ENCODE peak calls at places on chromosomes 12 and 14, in six cellular contexts. One of them, this sample, is unnamed.

GRCh38 chr12:114895822-114896221 is 211.8 kb upstream of the TBX3 start:
- DNase-seq in effector memory CD8-positive, alpha-beta T cell: no peak
- DNase-seq in stimulated activated CD4-positive, alpha-beta T cell treated with anti-CD3 and anti-CD28 coated beads, Interleukin-2, amount 100 ng/mL, for 48 hours: no peak
- DNase-seq in OCI-LY7: no peak
- DNase-seq in choroid plexus epithelial cell: peak
- DNase-seq in activated B cell treated with CpG ODN at 0.5 μM for 24 hours: no peak
- DNase-seq in this sample: no peak

GRCh38 chr14:74492413-74493342 is at the start of gene NPC2:
- DNase-seq in effector memory CD8-positive, alpha-beta T cell: no peak
- DNase-seq in stimulated activated CD4-positive, alpha-beta T cell treated with anti-CD3 and anti-CD28 coated beads, Interleukin-2, amount 100 ng/mL, for 48 hours: no peak
- DNase-seq in OCI-LY7: no peak
- DNase-seq in choroid plexus epithelial cell: peak
- DNase-seq in activated B cell treated with CpG ODN at 0.5 μM for 24 hours: no peak
- DNase-seq in this sample: no peak

GRCh38 chr12:57261385-57261784 is 10.4 kb upstream of the STAC3 start:
- DNase-seq in effector memory CD8-positive, alpha-beta T cell: no peak
- DNase-seq in stimulated activated CD4-positive, alpha-beta T cell treated with anti-CD3 and anti-CD28 coated beads, Interleukin-2, amount 100 ng/mL, for 48 hours: no peak
- DNase-seq in OCI-LY7: no peak
- DNase-seq in choroid plexus epithelial cell: no peak
- DNase-seq in activated B cell treated with CpG ODN at 0.5 μM for 24 hours: no peak
- DNase-seq in this sample: no peak

GRCh38 chr12:3913278-3913677 is 40.1 kb upstream of the PARP11 start:
- DNase-seq in effector memory CD8-positive, alpha-beta T cell: no peak
- DNase-seq in stimulated activated CD4-positive, alpha-beta T cell treated with anti-CD3 and anti-CD28 coated beads, Interleukin-2, amount 100 ng/mL, for 48 hours: no peak
- DNase-seq in OCI-LY7: no peak
- DNase-seq in choroid plexus epithelial cell: no peak
- DNase-seq in activated B cell treated with CpG ODN at 0.5 μM for 24 hours: no peak
- DNase-seq in this sample: no peak

GRCh38 chr12:131084341-131085011 is 130.8 kb downstream of the ADGRD1 start:
- DNase-seq in effector memory CD8-positive, alpha-beta T cell: no peak
- DNase-seq in stimulated activated CD4-positive, alpha-beta T cell treated with anti-CD3 and anti-CD28 coated beads, Interleukin-2, amount 100 ng/mL, for 48 hours: no peak
- DNase-seq in OCI-LY7: no peak
- DNase-seq in choroid plexus epithelial cell: no peak
- DNase-seq in activated B cell treated with CpG ODN at 0.5 μM for 24 hours: peak
- DNase-seq in this sample: no peak

GRCh38 chr12:14239935-14240872 is 125.3 kb upstream of the ATF7IP start:
- DNase-seq in effector memory CD8-positive, alpha-beta T cell: no peak
- DNase-seq in stimulated activated CD4-positive, alpha-beta T cell treated with anti-CD3 and anti-CD28 coated beads, Interleukin-2, amount 100 ng/mL, for 48 hours: no peak
- DNase-seq in OCI-LY7: peak
- DNase-seq in choroid plexus epithelial cell: no peak
- DNase-seq in activated B cell treated with CpG ODN at 0.5 μM for 24 hours: peak
- DNase-seq in this sample: no peak

GRCh38 chr12:110289021-110289710 is 8.1 kb downstream of the ATP2A2 start:
- DNase-seq in effector memory CD8-positive, alpha-beta T cell: no peak
- DNase-seq in stimulated activated CD4-positive, alpha-beta T cell treated with anti-CD3 and anti-CD28 coated beads, Interleukin-2, amount 100 ng/mL, for 48 hours: no peak
- DNase-seq in OCI-LY7: no peak
- DNase-seq in choroid plexus epithelial cell: no peak
- DNase-seq in activated B cell treated with CpG ODN at 0.5 μM for 24 hours: no peak
- DNase-seq in this sample: no peak

GRCh38 chr14:75125617-75126016 is 1.2 kb downstream of the NEK9 start:
- DNase-seq in effector memory CD8-positive, alpha-beta T cell: no peak
- DNase-seq in stimulated activated CD4-positive, alpha-beta T cell treated with anti-CD3 and anti-CD28 coated beads, Interleukin-2, amount 100 ng/mL, for 48 hours: no peak
- DNase-seq in OCI-LY7: no peak
- DNase-seq in choroid plexus epithelial cell: peak
- DNase-seq in activated B cell treated with CpG ODN at 0.5 μM for 24 hours: no peak
- DNase-seq in this sample: no peak